ENCODE peak calls at places on chromosomes 13 and 19, in nine cellular contexts. B is CD4-positive, alpha-beta T cell; H is progenitor cell of endocrine pancreas; L is endodermal cell; F is mucosa of descending colon; E is neural crest cell; G is MCF 10A; S is heart left ventricle; R is H1. P is an unnamed sample.

GRCh38 chr19:49200238-49200862 is 42.8 kb downstream of the TRPM4 start:
- DNase-seq in B (no peak), H (no peak), L (peak), F (peak), E (no peak), G (peak), S (no peak), R (no peak), P (no peak)

GRCh38 chr13:39189778-39190177 is 151.5 kb downstream of the NHLRC3 start:
- DNase-seq in B (no peak), H (no peak), L (peak), F (no peak), E (no peak), G (no peak), S (no peak), R (no peak), P (no peak)

GRCh38 chr13:110466261-110466660 is 95.3 kb downstream of the RAB20 start:
- DNase-seq in B (no peak), H (no peak), L (no peak), F (no peak), E (no peak), G (no peak), S (no peak), R (no peak), P (no peak)

GRCh38 chr19:16591803-16592556 is 19.8 kb upstream of the SLC35E1 start:
- DNase-seq in B (no peak), H (no peak), L (no peak), F (no peak), E (no peak), G (peak), S (no peak), R (no peak), P (no peak)

GRCh38 chr19:13022859-13023636 is 27.8 kb downstream of the NFIX start:
- DNase-seq in B (no peak), H (no peak), L (peak), F (peak), E (no peak), G (peak), S (peak), R (no peak), P (no peak)

GRCh38 chr13:27573265-27573664 is 47.1 kb downstream of the LNX2 start:
- DNase-seq in B (no peak), H (no peak), L (no peak), F (no peak), E (no peak), G (no peak), S (no peak), R (no peak), P (no peak)

GRCh38 chr13:52459668-52460067 is 4.4 kb downstream of the CKAP2 start:
- DNase-seq in B (no peak), H (no peak), L (no peak), F (no peak), E (no peak), G (peak), S (no peak), R (no peak), P (no peak)

GRCh38 chr19:907183-907853 is 5.7 kb downstream of the R3HDM4 start:
- DNase-seq in B (no peak), H (no peak), L (peak), F (no peak), E (no peak), G (no peak), S (no peak), R (no peak), P (no peak)

GRCh38 chr13:112968910-112969691 is at the start of gene MCF2L:
- DNase-seq in B (peak), H (no peak), L (peak), F (peak), E (peak), G (no peak), S (peak), R (peak), P (peak)

GRCh38 chr19:33756177-33756576 is 40.5 kb upstream of the KCTD15 start:
- DNase-seq in B (no peak), H (no peak), L (no peak), F (no peak), E (no peak), G (no peak), S (no peak), R (no peak), P (no peak)

GRCh38 chr13:21759503-21759902 is 88.6 kb downstream of the FGF9 start:
- DNase-seq in B (no peak), H (no peak), L (no peak), F (no peak), E (no peak), G (no peak), S (no peak), R (no peak), P (no peak)

GRCh38 chr19:41324921-41325639 is 15.1 kb downstream of the CCDC97 start:
- DNase-seq in B (no peak), H (no peak), L (peak), F (no peak), E (no peak), G (peak), S (peak), R (peak), P (peak)

GRCh38 chr19:18173572-18174294 is at the start of gene IFI30:
- DNase-seq in B (no peak), H (no peak), L (peak), F (peak), E (no peak), G (peak), S (peak), R (peak), P (no peak)

GRCh38 chr19:5691205-5691929 is 1.3 kb downstream of the RPL36 start:
- DNase-seq in B (no peak), H (no peak), L (peak), F (peak), E (no peak), G (peak), S (peak), R (no peak), P (no peak)

GRCh38 chr13:86856996-86857395 is 814.2 kb upstream of the SLITRK5 start:
- DNase-seq in B (no peak), H (no peak), L (no peak), F (no peak), E (no peak), G (peak), S (no peak), R (no peak), P (no peak)

GRCh38 chr13:69579351-69579750 is 528.3 kb upstream of the ATXN8OS start:
- DNase-seq in B (no peak), H (no peak), L (no peak), F (no peak), E (no peak), G (no peak), S (no peak), R (no peak), P (no peak)
- TF ChIP-seq CTCF in B (no peak), H (peak), L (peak), F (no peak), E (peak), G (no peak), S (no peak), R (peak), P (no peak)

DNA sequence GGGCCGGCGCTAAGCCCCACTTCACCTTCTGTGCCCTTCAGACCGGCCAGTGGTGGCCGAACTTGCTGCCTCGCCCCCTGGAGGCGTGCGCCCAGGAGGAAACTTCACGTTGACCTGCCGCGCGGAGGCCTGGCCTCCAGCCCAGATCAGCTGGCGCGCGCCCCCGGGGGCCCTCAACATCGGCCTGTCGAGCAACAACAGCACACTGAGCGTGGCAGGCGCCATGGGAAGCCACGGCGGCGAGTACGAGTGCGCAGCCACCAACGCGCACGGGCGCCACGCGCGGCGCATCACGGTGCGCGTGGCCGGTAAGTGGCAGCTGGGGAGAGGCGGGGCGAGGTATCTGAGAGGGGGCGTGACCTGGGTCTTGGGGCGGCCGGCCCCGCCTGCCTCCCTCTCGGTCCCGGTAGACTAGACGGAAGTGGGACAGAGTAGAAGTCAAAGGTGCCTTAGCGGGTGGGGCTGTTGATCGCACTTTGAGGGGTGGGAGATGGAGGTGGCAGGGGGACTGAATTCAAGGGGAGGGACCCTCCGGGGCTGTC is 5.6 kb downstream of the ICAM5 start:
- DNase-seq in B (peak), H (no peak), L (peak), F (peak), E (no peak), G (no peak), S (no peak), R (peak), P (peak)
- TF ChIP-seq CTCF in B (no peak), H (peak), L (peak), F (no peak), E (no peak), G (no peak), S (no peak), R (peak), P (no peak)

GRCh38 chr13:109165417-109165904 is 536.0 kb downstream of the MYO16 start:
- DNase-seq in B (no peak), H (no peak), L (peak), F (no peak), E (no peak), G (no peak), S (no peak), R (no peak), P (no peak)
- TF ChIP-seq CTCF in B (no peak), H (no peak), L (no peak), F (no peak), E (no peak), G (no peak), S (no peak), R (no peak), P (no peak)

GRCh38 chr13:65912516-65912915 is 1317.6 kb downstream of the PCDH9 start:
- DNase-seq in B (no peak), H (no peak), L (no peak), F (no peak), E (no peak), G (no peak), S (no peak), R (no peak), P (no peak)
- TF ChIP-seq CTCF in B (no peak), H (no peak), L (no peak), F (no peak), E (no peak), G (no peak), S (no peak), R (no peak), P (no peak)

GRCh38 chr13:62014299-62014698 is 598.6 kb upstream of the PCDH20 start:
- DNase-seq in B (no peak), H (no peak), L (no peak), F (no peak), E (no peak), G (peak), S (no peak), R (no peak), P (no peak)
- TF ChIP-seq CTCF in B (no peak), H (peak), L (peak), F (no peak), E (peak), G (peak), S (no peak), R (no peak), P (no peak)

P was measured in glutamatergic neuron.